ENCODE peak calls at places on chromosomes 3 and 15, in five cellular contexts. T is GM12878, P is SK-N-SH, O is HCT116, Y is HepG2. Z is an unnamed sample.
A peak's percentile ranks its signal among the peaks of the same experiment; 100 is the strongest.

GRCh38 chr15:84685304-84685703 is 27.3 kb upstream of the NMB start:
- DNase-seq in P (no peak), T (no peak), O (peak; percentile 50), Y (no peak), Z (no peak)

GRCh38 chr15:23420806-23421575 is 26.1 kb downstream of the GOLGA6L2 start:
- DNase-seq in Y (no peak), T (no peak), O (no peak), P (no peak), Z (no peak)

GRCh38 chr3:149085828-149086231 is 503 bp downstream of the HLTF start:
- DNase-seq in P (no peak), O (no peak), T (no peak), Y (peak; percentile 4), Z (peak; percentile 79)

GRCh38 chr15:99954361-99955180 is 221.3 kb upstream of the LYSMD4 start:
- DNase-seq in Y (no peak), T (no peak), P (no peak), O (no peak), Z (no peak)

GRCh38 chr3:14461748-14462324 is 59.4 kb downstream of the SLC6A6 start:
- DNase-seq in Y (peak; percentile 50), P (peak; percentile 86), O (peak; percentile 32), T (no peak), Z (peak; percentile 41)

GRCh38 chr3:171460226-171461086 is at the start of gene TNIK:
- DNase-seq in O (peak; percentile 81), T (peak; percentile 95), P (peak; percentile 92), Y (peak; percentile 15), Z (peak; percentile 96)

GRCh38 chr3:105427332-105427731 is 60.6 kb downstream of the ALCAM start:
- DNase-seq in T (no peak), Y (no peak), O (no peak), P (no peak), Z (no peak)

GRCh38 chr3:45992133-45992729 is 3.4 kb downstream of the FYCO1 start:
- DNase-seq in P (no peak), O (no peak), Y (no peak), T (no peak), Z (no peak)

GRCh38 chr15:90597477-90598052 is 67.8 kb downstream of the CRTC3 start:
- DNase-seq in Y (no peak), P (no peak), O (no peak), T (peak; percentile 68), Z (no peak)

GRCh38 chr15:68303560-68304436 is 26.3 kb downstream of the FEM1B start:
- DNase-seq in Y (no peak), P (no peak), O (no peak), T (no peak), Z (no peak)

GRCh38 chr3:73575519-73575918 is 49.2 kb downstream of the PDZRN3 start:
- DNase-seq in Y (no peak), O (no peak), T (no peak), P (no peak), Z (no peak)

GRCh38 chr3:124266517-124266916 is 274.6 kb upstream of the ROPN1 start:
- DNase-seq in T (no peak), P (peak; percentile 69), O (no peak), Y (no peak), Z (no peak)

GRCh38 chr15:80026310-80026709 is 33.2 kb upstream of the ZFAND6 start:
- DNase-seq in P (no peak), O (no peak), T (no peak), Y (no peak), Z (no peak)

GRCh38 chr3:134737520-134737919 is 57.5 kb upstream of the EPHB1 start:
- DNase-seq in Y (no peak), O (no peak), P (no peak), T (no peak), Z (peak; percentile 4)

GRCh38 chr15:60733196-60733595 is 254.3 kb upstream of the ICE2 start:
- DNase-seq in O (no peak), P (no peak), Y (no peak), T (no peak), Z (no peak)

GRCh38 chr3:61288446-61288845 is 37.2 kb upstream of the FHIT start:
- DNase-seq in P (no peak), Y (no peak), O (no peak), T (no peak), Z (no peak)

DNA sequence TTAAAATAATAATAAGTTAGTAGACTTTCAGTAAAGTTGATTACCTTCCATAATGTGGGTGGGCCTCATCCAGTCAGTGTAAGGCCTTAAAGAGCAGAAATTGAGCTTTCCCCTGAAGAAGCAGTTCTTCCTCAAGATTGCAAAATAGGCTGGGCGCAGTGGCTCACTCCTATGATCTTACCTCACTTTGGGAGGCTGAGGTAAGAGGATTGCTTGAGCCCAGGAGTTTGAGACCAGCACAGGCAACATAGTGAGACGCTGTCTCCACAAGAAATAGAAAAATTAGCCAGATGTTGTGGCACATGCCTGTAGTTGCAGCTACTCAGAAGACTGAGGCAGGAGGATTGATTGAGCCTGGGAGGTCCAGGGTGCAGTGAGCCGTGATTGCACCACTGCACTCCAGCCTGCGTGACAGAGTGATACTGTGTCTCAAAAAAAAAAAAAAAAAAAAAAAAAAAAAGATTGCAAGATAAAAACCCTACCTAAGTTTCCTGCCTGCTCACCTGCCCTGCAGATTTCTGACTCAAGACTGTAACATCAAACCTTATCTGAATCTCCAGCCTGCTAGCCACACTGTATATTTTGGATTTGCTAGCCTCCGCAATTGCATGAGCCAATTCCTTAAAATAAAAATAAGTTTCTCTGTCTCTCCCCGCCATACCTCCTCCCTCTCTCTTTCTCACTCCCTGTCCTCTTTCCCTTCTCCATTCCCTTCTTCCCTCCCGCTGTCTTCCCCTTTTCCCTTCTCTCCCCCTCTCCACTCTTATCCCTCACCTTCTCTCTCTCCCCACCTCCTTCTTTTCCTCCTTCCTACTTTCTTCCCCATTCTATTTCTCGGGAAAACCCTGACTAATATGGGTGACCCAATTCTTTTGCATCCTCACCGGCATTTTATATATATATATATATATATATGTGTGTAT is 16.9 kb downstream of the KLHL18 start:
- DNase-seq in O (no peak), P (no peak), T (no peak), Y (peak; percentile 20), Z (no peak)
- H2AFZ ChIP-seq in O (no peak overlapping the region), P (no peak overlapping the region), T (no peak overlapping the region), Y (no peak overlapping the region), Z (no peak overlapping the region)

GRCh38 chr3:186281172-186281571 is 80.9 kb downstream of the DGKG start:
- DNase-seq in T (no peak), Y (no peak), P (no peak), O (no peak), Z (no peak)
- TF ChIP-seq ZBTB33 in T (no peak), Y (no peak), P (no peak), O (no peak), Z (no peak)

DNA sequence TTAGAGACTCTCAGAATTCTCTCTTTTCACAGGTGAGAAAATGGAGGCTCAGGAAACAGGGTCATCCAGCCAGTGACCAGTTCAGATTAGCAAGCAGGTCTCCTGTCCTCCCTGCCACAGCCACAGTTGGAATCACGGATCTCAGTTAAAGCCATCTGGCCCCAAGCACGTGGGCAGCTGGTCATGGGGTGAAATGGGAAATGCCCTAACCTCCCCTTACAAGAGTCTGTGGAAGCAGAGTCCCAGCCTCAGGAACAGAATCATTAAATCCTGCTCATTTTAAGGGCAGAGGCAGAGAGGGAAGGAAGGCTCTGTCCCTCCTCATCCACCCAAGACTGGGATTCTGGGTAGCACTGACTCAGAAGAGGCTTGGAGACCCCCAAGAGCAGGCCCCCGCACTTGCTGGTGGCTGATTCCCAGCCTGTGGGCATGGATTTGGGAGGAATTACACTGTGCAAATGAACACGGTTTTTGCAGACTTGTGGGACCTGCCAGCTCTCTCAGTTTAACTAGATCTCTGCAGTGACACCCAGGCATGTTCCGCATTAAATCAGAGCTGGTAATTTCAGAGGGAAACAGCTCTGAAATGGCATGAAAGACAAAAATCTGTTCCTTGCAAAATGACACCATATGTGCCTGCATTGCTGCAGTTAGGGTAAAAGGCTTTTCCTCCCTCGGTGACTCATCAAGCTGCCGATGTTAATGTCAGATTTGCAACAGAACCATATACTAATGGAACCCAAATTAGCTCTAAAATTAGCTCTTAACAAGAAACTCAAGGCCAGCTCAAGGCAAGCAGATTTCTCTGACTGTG is 89.0 kb downstream of the BDH1 start:
- DNase-seq in P (peak; percentile 78), O (no peak), T (no peak), Y (no peak), Z (no peak)
- H2AFZ ChIP-seq in P (peak overlapping the region; percentile 77), O (peak overlapping the region; percentile 19), T (no peak overlapping the region), Y (peak overlapping the region; percentile 75), Z (no peak overlapping the region)

GRCh38 chr15:74038707-74039655 is 43.4 kb downstream of the GOLGA6A start:
- DNase-seq in T (no peak), P (no peak), O (no peak), Y (no peak), Z (peak; percentile 55)
- TF ChIP-seq ZBTB33 in T (no peak), P (no peak), O (no peak), Y (no peak), Z (no peak)

GRCh38 chr3:52017467-52018065 is 21.9 kb upstream of the RPL29 start:
- DNase-seq in T (no peak), Y (no peak), P (no peak), O (no peak), Z (no peak)
- H2AFZ ChIP-seq in T (no peak overlapping the region), Y (no peak overlapping the region), P (no peak overlapping the region), O (no peak overlapping the region), Z (no peak overlapping the region)

DNA sequence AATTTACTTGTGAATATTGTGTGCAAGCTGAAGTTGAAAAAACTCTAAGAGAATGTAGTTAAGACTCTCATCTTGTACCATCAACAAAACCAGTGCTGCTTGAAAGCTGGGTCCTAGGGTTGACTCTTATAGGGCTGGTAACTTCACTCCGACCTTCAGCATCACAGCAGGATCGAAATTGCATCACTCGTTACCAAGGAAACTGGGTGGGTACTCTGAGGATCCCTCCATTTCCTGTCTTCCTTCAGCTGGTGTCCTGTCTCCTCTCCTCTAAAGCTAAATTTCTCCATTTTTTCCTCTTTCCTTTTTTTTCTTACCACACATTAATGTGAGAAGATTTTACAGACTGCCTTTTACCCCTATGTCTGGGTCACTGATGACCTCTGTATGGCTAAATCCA is 3.0 kb upstream of the APH1B start:
- DNase-seq in O (no peak), P (no peak), Y (no peak), T (no peak), Z (no peak)
- TF ChIP-seq ZBTB33 in O (no peak), P (no peak), Y (no peak), T (no peak), Z (no peak)

GRCh38 chr3:151895478-151895877 is 22.0 kb downstream of the SUCNR1 start:
- DNase-seq in Y (no peak), O (no peak), P (no peak), T (no peak), Z (no peak)

GRCh38 chr3:151895881-151896661 is 22.6 kb downstream of the SUCNR1 start:
- DNase-seq in O (no peak), T (no peak), Y (no peak), P (no peak), Z (no peak)

GRCh38 chr3:151894219-151894618 is 20.8 kb downstream of the SUCNR1 start:
- DNase-seq in O (no peak), P (no peak), T (no peak), Y (no peak), Z (no peak)

GRCh38 chr3:151900460-151900859 is 27.0 kb downstream of the SUCNR1 start:
- DNase-seq in P (no peak), Y (no peak), O (no peak), T (no peak), Z (no peak)

GRCh38 chr3:151896662-151897012 is 23.2 kb downstream of the SUCNR1 start:
- DNase-seq in T (no peak), P (no peak), Y (no peak), O (peak; percentile 48), Z (no peak)
- H2AFZ ChIP-seq in T (no peak overlapping the region), P (no peak overlapping the region), Y (no peak overlapping the region), O (no peak overlapping the region), Z (no peak overlapping the region)